ENCODE peak calls at places on chromosomes 4 and X, in ten cellular contexts. B is CD8-positive, alpha-beta T cell; E is right lobe of liver; F is brain microvascular endothelial cell; A is psoas muscle; V is WERI-Rb-1; W is A549; M is lower leg skin; T is retinal pigment epithelial cell; U is kidney. I is an unnamed sample.

GRCh38 chr4:5656415-5656814 is 51.9 kb downstream of the EVC2 start:
- DNase-seq in U (no peak), M (no peak), V (no peak), A (no peak), T (no peak), F (no peak), B (no peak), E (no peak), W (no peak), I (no peak)

GRCh38 chrX:97850911-97851310 is 967.2 kb downstream of the RPA4 start:
- DNase-seq in B (no peak), V (no peak), T (no peak), M (no peak), W (no peak), A (no peak), E (no peak), U (no peak), F (no peak), I (no peak)

GRCh38 chrX:134423606-134424005 is 36.4 kb upstream of the HPRT1 start:
- DNase-seq in M (no peak), V (no peak), E (no peak), F (no peak), W (peak), B (no peak), T (peak), A (no peak), U (no peak), I (no peak)

GRCh38 chr4:127778102-127778501 is 4.0 kb upstream of the HSPA4L start:
- DNase-seq in U (no peak), A (no peak), B (no peak), W (no peak), F (no peak), E (no peak), T (no peak), V (no peak), M (no peak), I (no peak)

GRCh38 chrX:42495139-42495538 is 282.8 kb downstream of the PPP1R2C start:
- DNase-seq in T (no peak), B (peak), W (no peak), U (no peak), M (no peak), V (no peak), E (no peak), A (no peak), F (no peak), I (no peak)

GRCh38 chr4:78650106-78651021 is 98.8 kb downstream of the ANXA3 start:
- DNase-seq in M (no peak), T (no peak), W (peak), U (no peak), E (no peak), A (no peak), F (peak), V (no peak), B (no peak), I (no peak)

GRCh38 chr4:173517781-173518371 is 12.2 kb downstream of the HAND2 start:
- DNase-seq in W (no peak), V (no peak), E (no peak), U (no peak), T (no peak), B (no peak), A (no peak), F (no peak), M (peak), I (peak)

GRCh38 chr4:185576918-185577591 is 41.7 kb upstream of the PDLIM3 start:
- DNase-seq in F (no peak), T (no peak), A (no peak), U (no peak), E (no peak), M (no peak), B (no peak), W (no peak), V (no peak), I (no peak)

GRCh38 chr4:185307136-185307950 is 88.4 kb downstream of the LRP2BP start:
- DNase-seq in T (peak), B (no peak), A (no peak), W (no peak), V (no peak), E (no peak), M (no peak), U (no peak), F (peak), I (peak)

GRCh38 chr4:61532324-61532723 is 332.2 kb downstream of the ADGRL3 start:
- DNase-seq in M (no peak), V (no peak), E (no peak), U (no peak), T (peak), B (no peak), W (no peak), A (no peak), F (no peak), I (no peak)

GRCh38 chrX:103276581-103277002 is at the start of gene TCEAL5:
- DNase-seq in F (no peak), W (no peak), V (no peak), M (no peak), E (no peak), A (peak), U (no peak), B (no peak), T (no peak), I (peak)

GRCh38 chrX:49930046-49930445 is 7.7 kb downstream of the CLCN5 start:
- DNase-seq in U (no peak), A (no peak), B (no peak), E (no peak), F (no peak), V (no peak), M (no peak), T (no peak), W (no peak), I (no peak)

GRCh38 chrX:143171703-143172102 is 146.0 kb downstream of the SPANXN4 start:
- DNase-seq in F (no peak), A (no peak), T (no peak), V (no peak), M (no peak), U (no peak), W (no peak), E (no peak), B (no peak), I (no peak)

GRCh38 chrX:54495814-54496516 is at the start of gene FGD1:
- DNase-seq in E (peak), U (peak), V (peak), T (no peak), F (peak), B (peak), M (peak), W (peak), A (peak), I (peak)

GRCh38 chr4:57214654-57215411 is 104.6 kb upstream of the IGFBP7 start:
- DNase-seq in A (no peak), V (no peak), W (no peak), U (no peak), T (no peak), M (no peak), E (no peak), B (no peak), F (no peak), I (no peak)

GRCh38 chrX:140391313-140391712 is 113.6 kb downstream of the SOX3 start:
- DNase-seq in V (no peak), U (no peak), F (no peak), A (no peak), B (no peak), W (no peak), T (no peak), E (no peak), M (no peak), I (no peak)

GRCh38 chr4:13240066-13240465 is 244.1 kb downstream of the RAB28 start:
- DNase-seq in M (no peak), U (no peak), E (no peak), T (no peak), B (no peak), F (peak), W (no peak), A (no peak), V (no peak), I (no peak)

GRCh38 chrX:22060952-22061351 is 28.8 kb downstream of the PHEX start:
- DNase-seq in W (no peak), B (no peak), A (no peak), T (no peak), E (no peak), V (no peak), F (no peak), M (no peak), U (no peak), I (no peak)

GRCh38 chr4:1043658-1044468 is 32.4 kb downstream of the FGFRL1 start:
- DNase-seq in B (no peak), V (peak), U (peak), W (peak), F (peak), M (peak), E (peak), A (peak), T (peak), I (peak)

GRCh38 chr4:14568356-14568755 is 433.9 kb upstream of the CPEB2 start:
- DNase-seq in W (no peak), B (no peak), F (peak), U (no peak), T (peak), M (no peak), V (no peak), E (no peak), A (no peak), I (no peak)

GRCh38 chrX:118116308-118117068 is at the start of gene KLHL13:
- DNase-seq in F (no peak), B (peak), T (no peak), U (peak), E (peak), V (no peak), M (no peak), W (peak), A (peak), I (peak)

GRCh38 chrX:107758231-107758766 is 17.3 kb downstream of the TSC22D3 start:
- DNase-seq in T (no peak), V (no peak), F (no peak), E (no peak), B (no peak), A (no peak), M (no peak), W (no peak), U (no peak), I (no peak)

GRCh38 chr4:163331629-163332360 is 601 bp downstream of the NPY1R start:
- DNase-seq in U (peak), T (no peak), B (no peak), F (no peak), E (peak), M (no peak), V (peak), W (no peak), A (peak), I (peak)

GRCh38 chrX:71320126-71320525 is 18.6 kb downstream of the ITGB1BP2 start:
- DNase-seq in B (no peak), E (no peak), A (no peak), T (no peak), F (no peak), U (no peak), M (no peak), V (no peak), W (no peak), I (no peak)

GRCh38 chrX:95332530-95332929 is 1352.1 kb upstream of the DIAPH2 start:
- DNase-seq in M (no peak), U (no peak), F (no peak), V (no peak), E (no peak), T (no peak), A (no peak), W (no peak), B (no peak), I (no peak)

GRCh38 chr4:78226279-78226678 is 169.2 kb downstream of the FRAS1 start:
- DNase-seq in B (no peak), V (no peak), W (no peak), F (no peak), T (no peak), E (no peak), A (no peak), U (no peak), M (no peak), I (no peak)

GRCh38 chrX:112841114-112841819 is 636 bp upstream of the AMOT start:
- DNase-seq in F (peak), U (peak), M (peak), E (peak), W (peak), V (peak), T (peak), B (peak), A (peak), I (peak)

GRCh38 chr4:109434793-109435080 is 1.1 kb downstream of the SEC24B start:
- DNase-seq in M (no peak), F (no peak), E (no peak), T (no peak), U (no peak), V (no peak), A (no peak), W (no peak), B (no peak), I (no peak)

GRCh38 chr4:116016201-116016600 is 902.8 kb upstream of the NDST4 start:
- DNase-seq in F (peak), E (no peak), M (no peak), A (no peak), W (no peak), U (no peak), B (no peak), V (no peak), T (peak), I (peak)

GRCh38 chr4:121408-122084 is 2.8 kb upstream of the ZNF718 start:
- DNase-seq in A (no peak), E (no peak), V (no peak), U (no peak), W (no peak), B (no peak), F (no peak), T (no peak), M (no peak), I (no peak)

GRCh38 chr4:14853186-14853946 is 148.9 kb upstream of the CPEB2 start:
- DNase-seq in B (no peak), E (no peak), M (no peak), A (no peak), F (peak), U (no peak), W (peak), V (no peak), T (peak), I (peak)

GRCh38 chrX:152896450-152896849 is 1.4 kb upstream of the ZNF185 start:
- DNase-seq in W (peak), F (peak), B (no peak), U (peak), V (no peak), T (no peak), A (no peak), E (peak), M (no peak), I (no peak)

GRCh38 chrX:123884809-123885408 is 25.1 kb downstream of the XIAP start:
- DNase-seq in U (no peak), E (no peak), V (peak), W (peak), F (peak), M (no peak), T (peak), B (peak), A (no peak), I (peak)

GRCh38 chr4:38621004-38621684 is 42.9 kb upstream of the KLF3 start:
- DNase-seq in F (no peak), A (no peak), M (no peak), V (no peak), T (peak), W (peak), U (no peak), B (no peak), E (no peak), I (no peak)

GRCh38 chr4:183721207-183722081 is 62.4 kb downstream of the TRAPPC11 start:
- DNase-seq in F (peak), T (no peak), A (peak), B (peak), U (peak), M (no peak), V (no peak), E (peak), W (peak), I (peak)
- H3K4me3 ChIP-seq in F (peak), T (peak), A (peak), B (peak), U (no peak), M (no peak), V (no peak), E (peak), W (peak), I (no peak)

GRCh38 chrX:136872091-136872700 is 8.3 kb downstream of the RBMX start:
- DNase-seq in W (no peak), U (no peak), M (no peak), A (no peak), T (no peak), F (no peak), E (no peak), B (no peak), V (no peak), I (no peak)
- H3K4me3 ChIP-seq in W (no peak), U (no peak), M (no peak), A (no peak), T (no peak), F (no peak), E (no peak), B (no peak), V (no peak), I (no peak)

GRCh38 chrX:24466025-24466424 is 939 bp downstream of the PDK3 start:
- DNase-seq in W (no peak), T (no peak), V (no peak), M (no peak), B (no peak), A (no peak), U (no peak), E (no peak), F (no peak), I (peak)
- H3K4me3 ChIP-seq in W (peak), T (peak), V (peak), M (no peak), B (peak), A (peak), U (peak), E (peak), F (no peak), I (peak)

DNA sequence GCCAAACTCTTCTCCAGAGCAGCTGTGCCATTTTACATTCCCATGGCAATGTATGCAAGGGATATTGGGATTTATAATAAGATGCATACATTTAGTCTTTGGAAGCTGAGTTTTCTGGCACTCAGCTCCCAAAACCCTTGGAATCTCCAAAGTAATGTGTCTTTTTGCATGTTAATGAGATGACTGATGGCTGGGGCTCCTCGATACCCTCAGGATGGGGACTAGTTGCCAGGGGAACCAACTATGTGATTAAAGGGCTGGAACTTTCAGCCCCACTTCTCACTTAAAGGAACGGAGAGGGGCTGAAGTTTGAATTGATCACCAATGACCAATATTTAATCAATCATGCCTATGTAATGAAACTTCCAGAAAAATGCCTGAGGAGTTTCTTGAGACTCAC is 44.1 kb downstream of the SERTM2 start:
- DNase-seq in U (no peak), V (no peak), T (no peak), F (no peak), A (no peak), B (no peak), W (no peak), M (no peak), E (no peak), I (peak)
- H3K4me3 ChIP-seq in U (no peak), V (no peak), T (no peak), F (no peak), A (no peak), B (no peak), W (no peak), M (no peak), E (no peak), I (no peak)

GRCh38 chr4:95910749-95911148 is 70.9 kb downstream of the PDHA2 start:
- DNase-seq in V (no peak), E (no peak), A (no peak), F (no peak), B (no peak), U (no peak), W (no peak), T (no peak), M (no peak), I (no peak)

DNA sequence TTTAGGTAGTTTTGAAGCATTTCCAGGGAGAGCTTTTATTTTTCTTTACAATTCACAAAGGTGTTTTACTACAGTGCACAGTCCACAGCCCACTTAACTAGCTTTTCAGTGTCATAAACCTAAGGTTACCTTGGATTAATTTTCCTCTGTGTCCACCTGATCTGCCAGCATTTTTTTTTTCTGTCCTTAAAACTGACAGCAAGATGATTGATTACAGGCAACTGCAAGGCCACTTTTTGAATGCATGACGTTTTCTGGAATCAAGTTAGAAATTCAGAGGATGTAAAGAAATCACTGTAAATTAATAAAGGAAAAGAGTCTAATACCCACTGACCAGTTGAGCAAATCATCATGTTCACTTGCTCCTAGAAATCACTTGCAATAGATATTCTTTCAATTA is 68.9 kb downstream of the PDHA2 start:
- DNase-seq in B (no peak), T (no peak), W (no peak), F (no peak), V (no peak), M (no peak), E (no peak), A (no peak), U (no peak), I (no peak)
- H3K4me3 ChIP-seq in B (no peak), T (no peak), W (no peak), F (no peak), V (no peak), M (no peak), E (no peak), A (no peak), U (no peak), I (no peak)

GRCh38 chrX:154096140-154097002 is 1.1 kb downstream of the MECP2 start:
- DNase-seq in T (no peak), U (peak), E (peak), V (peak), A (no peak), B (peak), F (no peak), W (peak), M (no peak), I (no peak)

GRCh38 chrX:154097003-154097596 is 417 bp downstream of the MECP2 start:
- DNase-seq in M (peak), W (peak), E (peak), A (peak), T (no peak), V (peak), F (peak), U (peak), B (peak), I (peak)

GRCh38 chrX:154094833-154095232 is 2.7 kb downstream of the MECP2 start:
- DNase-seq in B (no peak), A (no peak), T (no peak), W (no peak), E (no peak), V (no peak), F (no peak), U (no peak), M (no peak), I (no peak)

GRCh38 chrX:154097597-154098541 is at the start of gene MECP2:
- DNase-seq in W (peak), M (peak), A (peak), E (peak), T (peak), B (peak), F (peak), U (peak), V (peak), I (peak)

DNA sequence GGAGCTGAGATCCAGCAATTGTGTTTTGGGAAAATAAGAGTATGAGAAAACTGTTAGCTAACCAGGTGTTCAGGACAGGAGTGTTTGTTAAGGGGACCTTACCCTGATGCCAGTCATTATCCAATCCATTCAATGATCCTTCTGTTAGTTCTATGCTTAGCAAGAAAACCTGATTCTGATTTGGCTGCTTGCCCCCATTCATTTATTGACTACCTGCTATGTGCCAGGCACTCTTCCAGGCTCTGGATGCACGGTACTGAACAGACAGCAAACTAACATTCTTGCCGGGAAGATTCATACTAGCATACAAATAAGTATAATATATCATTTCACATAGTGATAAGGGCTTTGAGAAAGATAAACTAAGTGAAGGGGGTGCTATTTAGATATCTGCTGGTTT is 1.0 kb upstream of the MECP2 start:
- DNase-seq in E (no peak), B (no peak), M (no peak), U (no peak), V (no peak), W (no peak), A (no peak), F (no peak), T (no peak), I (no peak)
- H3K4me3 ChIP-seq in E (no peak), B (no peak), M (no peak), U (no peak), V (peak), W (no peak), A (peak), F (no peak), T (no peak), I (no peak)

DNA sequence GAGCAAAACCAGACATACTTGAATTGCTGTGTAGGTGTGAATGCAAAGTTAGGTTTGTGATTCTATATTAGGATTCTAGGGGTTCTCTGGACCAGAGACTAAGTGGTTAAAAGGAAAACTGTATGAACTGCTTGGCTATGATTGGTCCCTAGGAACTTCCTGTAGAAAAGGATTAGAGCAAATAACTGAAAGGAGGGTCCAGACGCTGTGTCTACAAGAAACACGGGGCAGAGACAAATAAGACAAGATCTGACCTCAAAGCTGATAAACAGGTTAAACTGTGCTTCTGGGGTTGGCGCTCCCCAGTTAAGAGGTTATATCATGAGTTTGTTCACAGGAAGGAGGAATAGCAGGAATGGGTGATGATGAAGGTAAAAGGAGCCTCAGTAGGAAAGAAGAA is 183.6 kb downstream of the MGST2 start:
- DNase-seq in A (no peak), F (no peak), W (no peak), U (no peak), B (no peak), E (no peak), V (no peak), T (no peak), M (no peak), I (no peak)
- H3K4me3 ChIP-seq in A (no peak), F (no peak), W (no peak), U (no peak), B (no peak), E (no peak), V (peak), T (peak), M (no peak), I (no peak)

GRCh38 chr4:70997068-70997467 is 3.6 kb downstream of the DCK start:
- DNase-seq in V (no peak), B (no peak), A (no peak), M (no peak), W (no peak), F (no peak), T (no peak), U (no peak), E (no peak), I (no peak)
- H3K4me3 ChIP-seq in V (no peak), B (peak), A (no peak), M (no peak), W (no peak), F (no peak), T (no peak), U (no peak), E (no peak), I (no peak)

I was measured in GM23338.